ENCODE peak calls at places on chromosomes 13 and 19, in seven cellular contexts. L, B, J, P, N, X and V are unnamed samples.

GRCh38 chr19:35843676-35844481 is 8.4 kb downstream of the NPHS1 start:
- DNase-seq in L (no peak), B (peak; percentile 12), J (peak; percentile 15), P (peak; percentile 33), N (peak; percentile 76), X (peak; percentile 96), V (no peak)

GRCh38 chr19:37991841-37992248 is 84.8 kb downstream of the SIPA1L3 start:
- DNase-seq in L (no peak), B (no peak), J (no peak), P (no peak), N (no peak), X (no peak), V (no peak)

GRCh38 chr13:73714522-73714921 is 419.7 kb downstream of the KLF12 start:
- DNase-seq in L (no peak), B (no peak), J (no peak), P (no peak), N (no peak), X (no peak), V (no peak)

GRCh38 chr19:27744926-27745844 is 1467.8 kb downstream of the UQCRFS1 start:
- DNase-seq in L (no peak), B (no peak), J (no peak), P (no peak), N (peak; percentile 7), X (peak; percentile 13), V (no peak)

GRCh38 chr13:29733069-29733700 is 117.2 kb downstream of the UBL3 start:
- DNase-seq in L (no peak), B (no peak), J (no peak), P (no peak), N (no peak), X (no peak), V (no peak)

GRCh38 chr19:41265376-41266153 is 1.4 kb downstream of the HNRNPUL1 start:
- DNase-seq in L (peak; percentile 28), B (peak; percentile 31), J (peak; percentile 25), P (peak; percentile 24), N (peak; percentile 38), X (no peak), V (no peak)

GRCh38 chr19:48715681-48716171 is 3.8 kb downstream of the MAMSTR start:
- DNase-seq in L (peak; percentile 60), B (no peak), J (peak; percentile 50), P (peak; percentile 37), N (peak; percentile 59), X (peak; percentile 27), V (no peak)

GRCh38 chr19:11505032-11505503 is 571 bp downstream of the ZNF653 start:
- DNase-seq in L (peak; percentile 89), B (peak; percentile 96), J (peak; percentile 90), P (peak; percentile 99), N (peak; percentile 98), X (peak; percentile 99), V (peak; percentile 86)

GRCh38 chr19:37691881-37692504 is 27.6 kb downstream of the ZNF607 start:
- DNase-seq in L (peak; percentile 65), B (peak; percentile 92), J (peak; percentile 94), P (peak; percentile 84), N (peak; percentile 82), X (peak; percentile 88), V (peak; percentile 66)

GRCh38 chr13:26485786-26486185 is 71.7 kb upstream of the WASF3 start:
- DNase-seq in L (peak; percentile 19), B (no peak), J (no peak), P (no peak), N (no peak), X (no peak), V (no peak)

GRCh38 chr13:98214707-98215106 is 37.6 kb upstream of the RNF113B start:
- DNase-seq in L (no peak), B (no peak), J (no peak), P (peak; percentile 61), N (peak; percentile 66), X (no peak), V (no peak)

GRCh38 chr19:5805465-5806132 is 732 bp downstream of the NRTN start:
- DNase-seq in L (peak; percentile 24), B (peak; percentile 59), J (no peak), P (peak; percentile 87), N (peak; percentile 79), X (peak; percentile 90), V (no peak)

GRCh38 chr13:32548837-32549236 is 10.2 kb upstream of the N4BP2L2 start:
- DNase-seq in L (peak; percentile 66), B (peak; percentile 79), J (peak; percentile 5), P (no peak), N (no peak), X (no peak), V (peak; percentile 8)

GRCh38 chr13:27510082-27510481 is 59.7 kb upstream of the MTIF3 start:
- DNase-seq in L (no peak), B (no peak), J (no peak), P (no peak), N (no peak), X (no peak), V (no peak)

GRCh38 chr19:55643003-55643732 is at the start of gene ZNF581:
- DNase-seq in L (peak; percentile 76), B (peak; percentile 82), J (peak; percentile 72), P (peak; percentile 82), N (peak; percentile 80), X (peak; percentile 71), V (peak; percentile 56)

GRCh38 chr13:35979378-35979911 is 151.7 kb downstream of the DCLK1 start:
- DNase-seq in L (peak; percentile 100), B (peak; percentile 97), J (peak; percentile 99), P (peak; percentile 45), N (peak; percentile 50), X (no peak), V (peak; percentile 60)

GRCh38 chr19:45752639-45753038 is 16.4 kb downstream of the SIX5 start:
- DNase-seq in L (no peak), B (no peak), J (peak; percentile 95), P (no peak), N (no peak), X (no peak), V (no peak)

GRCh38 chr19:40580619-40581018 is 3.9 kb downstream of the SHKBP1 start:
- DNase-seq in L (no peak), B (no peak), J (no peak), P (no peak), N (no peak), X (no peak), V (no peak)

GRCh38 chr19:28465317-28466086 is 747.4 kb downstream of the UQCRFS1 start:
- DNase-seq in L (peak; percentile 56), B (no peak), J (peak; percentile 35), P (no peak), N (no peak), X (no peak), V (no peak)

GRCh38 chr13:107865643-107866006 is 349.7 kb downstream of the LIG4 start:
- DNase-seq in L (peak; percentile 8), B (peak; percentile 12), J (no peak), P (no peak), N (no peak), X (no peak), V (no peak)

GRCh38 chr19:54102421-54103169 is at the start of gene NDUFA3:
- DNase-seq in L (peak; percentile 98), B (peak; percentile 99), J (peak; percentile 98), P (peak; percentile 98), N (peak; percentile 97), X (peak; percentile 99), V (peak; percentile 97)

GRCh38 chr19:14118165-14119051 is 846 bp upstream of the PRKACA start:
- DNase-seq in L (peak; percentile 76), B (peak; percentile 88), J (peak; percentile 78), P (peak; percentile 73), N (peak; percentile 61), X (no peak), V (no peak)

GRCh38 chr13:46871557-46871956 is 25.3 kb downstream of the HTR2A start:
- DNase-seq in L (no peak), B (peak; percentile 41), J (no peak), P (no peak), N (no peak), X (no peak), V (no peak)

DNA sequence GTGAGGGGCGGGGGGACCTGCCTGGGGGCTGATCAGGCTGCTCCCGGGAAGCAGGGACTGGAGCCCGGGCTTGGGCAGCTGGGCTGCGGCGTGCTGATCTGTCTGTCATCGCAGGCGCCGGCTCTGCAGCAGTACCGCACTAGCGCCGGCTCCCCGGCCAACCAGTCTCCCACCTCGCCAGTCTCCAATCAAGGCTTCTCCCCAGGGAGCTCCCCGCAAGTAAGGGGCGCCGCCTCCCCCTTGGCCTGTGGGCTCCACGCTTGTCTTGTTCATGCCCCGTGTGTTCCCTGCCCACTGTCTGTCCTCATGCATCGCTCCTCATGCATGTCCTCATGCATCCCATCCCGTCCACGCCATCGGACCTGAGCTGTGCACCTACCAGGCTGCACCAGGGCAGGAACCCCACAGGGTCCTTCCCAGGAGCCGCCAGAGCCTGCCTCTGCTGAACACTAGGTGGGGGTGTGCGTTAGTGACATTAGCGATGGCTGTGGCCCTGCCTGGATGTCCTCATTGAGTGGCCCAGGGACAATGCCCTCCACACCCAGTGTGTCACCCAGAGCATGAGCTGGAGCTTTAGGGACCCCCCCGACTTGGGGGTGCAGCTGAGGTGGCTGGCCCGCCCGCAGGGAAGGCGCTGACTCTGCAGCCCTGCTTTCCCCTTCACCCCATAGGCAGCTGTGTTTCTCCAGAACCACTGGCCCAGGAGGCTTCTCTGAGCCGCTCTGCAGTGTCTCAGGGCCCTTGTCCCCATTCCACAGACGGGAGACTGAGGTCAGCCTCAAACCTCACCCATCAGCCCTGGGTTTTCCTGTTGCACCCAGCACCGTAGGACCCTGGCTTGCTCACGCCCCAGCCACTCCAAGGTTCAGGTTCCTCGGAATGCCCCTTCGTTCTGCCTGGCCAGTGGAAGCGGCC is 19.5 kb downstream of the COMP start:
- DNase-seq in L (no peak), B (no peak), J (no peak), P (no peak), N (no peak), X (peak; percentile 62), V (no peak)
- TF ChIP-seq CTCF in L (no peak), B (peak; percentile 15), J (peak; percentile 11), P (no peak), N (no peak), X (peak; percentile 69), V (peak; percentile 31)

DNA sequence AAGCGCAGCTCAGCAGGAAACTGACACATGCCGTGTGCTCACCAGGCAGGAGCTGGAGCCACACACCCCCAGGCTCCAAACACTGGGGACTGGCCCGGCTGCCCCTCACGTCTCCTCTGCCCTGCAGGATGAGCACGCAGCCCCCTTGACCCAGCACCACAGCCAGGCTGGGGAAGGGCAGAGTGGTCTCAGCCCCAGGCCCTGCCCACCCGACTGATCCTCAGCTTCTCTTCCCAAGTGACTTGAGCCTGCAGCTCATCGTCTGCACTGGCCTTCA is 20.3 kb downstream of the GRTP1 start:
- DNase-seq in L (no peak), B (no peak), J (no peak), P (no peak), N (no peak), X (no peak), V (no peak)
- TF ChIP-seq CTCF in L (no peak), B (no peak), J (no peak), P (no peak), N (no peak), X (no peak), V (no peak)

DNA sequence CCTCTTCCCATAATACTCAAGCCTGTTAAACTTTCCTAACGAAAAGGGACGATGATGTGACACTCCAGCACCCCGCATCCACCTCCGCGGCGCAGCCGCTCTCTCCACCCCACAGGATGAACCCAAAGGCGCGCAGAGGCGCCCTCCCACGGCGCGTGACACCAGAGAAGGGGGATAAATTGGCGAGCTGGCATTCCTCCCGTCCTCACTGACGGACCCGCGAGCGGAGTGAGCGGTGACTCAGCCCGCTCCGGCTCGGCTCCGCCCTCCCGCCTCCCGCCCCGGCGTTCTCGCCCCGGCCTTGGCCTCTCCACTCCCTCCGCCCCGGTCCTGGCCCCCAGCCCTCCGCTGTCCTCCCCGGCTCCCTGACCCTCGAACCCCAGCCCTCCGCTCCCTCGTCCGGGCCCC is 590 bp downstream of the TUBGCP3 start:
- DNase-seq in L (peak; percentile 88), B (peak; percentile 88), J (peak; percentile 82), P (peak; percentile 85), N (peak; percentile 87), X (peak; percentile 63), V (peak; percentile 67)
- TF ChIP-seq CTCF in L (no peak), B (no peak), J (no peak), P (no peak), N (no peak), X (no peak), V (no peak)

GRCh38 chr19:15550847-15551182 is 42.5 kb downstream of the CYP4F22 start:
- DNase-seq in L (no peak), B (no peak), J (no peak), P (no peak), N (no peak), X (peak; percentile 54), V (no peak)
- TF ChIP-seq CTCF in L (no peak), B (no peak), J (no peak), P (no peak), N (no peak), X (no peak), V (no peak)